ENCODE peak calls at places on chromosomes 6 and 20, in nine cellular contexts. S is GM23338, D is K562, V is HCT116, L is fibroblast of lung, P is A549, O is IMR-90, Z is GM23248, T is mammary epithelial cell. A is an unnamed sample. For H3K4me1, the result is how much of the 10 kb centered on the place peaks cover.

GRCh38 chr20:32474967-32475819 is 109.9 kb downstream of the NOL4L start:
- DNase-seq in S (peak), D (peak), V (no peak), L (peak), P (peak), O (peak), Z (peak), T (peak), A (peak)

GRCh38 chr6:149246691-149247384 is 70.7 kb upstream of the TAB2 start:
- DNase-seq in S (no peak), D (no peak), V (no peak), L (no peak), P (no peak), O (no peak), Z (no peak), T (no peak), A (no peak)

GRCh38 chr6:81788748-81789147 is 36.3 kb upstream of the TENT5A start:
- DNase-seq in S (no peak), D (no peak), V (no peak), L (no peak), P (no peak), O (no peak), Z (no peak), T (no peak), A (peak)

GRCh38 chr6:17866876-17867444 is 120.5 kb downstream of the KIF13A start:
- DNase-seq in S (no peak), D (no peak), V (no peak), L (no peak), P (no peak), O (no peak), Z (no peak), T (no peak), A (no peak)

GRCh38 chr6:90397929-90398674 is 101.5 kb upstream of the BACH2 start:
- DNase-seq in S (no peak), D (no peak), V (no peak), L (peak), P (peak), O (peak), Z (no peak), T (peak), A (peak)

GRCh38 chr6:117555882-117556498 is 46.3 kb downstream of the GOPC start:
- DNase-seq in S (peak), D (peak), V (no peak), L (no peak), P (no peak), O (peak), Z (peak), T (peak), A (peak)

GRCh38 chr6:50147371-50147770 is 97.6 kb upstream of the DEFB112 start:
- DNase-seq in S (no peak), D (no peak), V (no peak), L (no peak), P (no peak), O (peak), Z (peak), T (peak), A (no peak)

GRCh38 chr6:157099912-157100593 is 223.3 kb downstream of the TMEM242 start:
- DNase-seq in S (no peak), D (peak), V (no peak), L (peak), P (no peak), O (no peak), Z (no peak), T (peak), A (no peak)

GRCh38 chr6:35146453-35146852 is 5.3 kb upstream of the TCP11 start:
- DNase-seq in S (peak), D (no peak), V (peak), L (peak), P (peak), O (peak), Z (peak), T (peak), A (peak)

GRCh38 chr6:113050010-113050893 is 703.1 kb downstream of the RFPL4B start:
- DNase-seq in S (peak), D (no peak), V (no peak), L (peak), P (no peak), O (peak), Z (peak), T (peak), A (no peak)

GRCh38 chr6:14466278-14466677 is 348.7 kb downstream of the CD83 start:
- DNase-seq in S (no peak), D (no peak), V (no peak), L (peak), P (no peak), O (peak), Z (peak), T (no peak), A (no peak)

GRCh38 chr6:154868143-154868594 is 126.9 kb upstream of the TIAM2 start:
- DNase-seq in S (peak), D (peak), V (peak), L (peak), P (peak), O (peak), Z (peak), T (peak), A (peak)

GRCh38 chr6:138034229-138034628 is 73.0 kb downstream of the PERP start:
- DNase-seq in S (no peak), D (no peak), V (no peak), L (no peak), P (no peak), O (no peak), Z (no peak), T (no peak), A (no peak)

GRCh38 chr6:11429577-11429976 is 108.0 kb upstream of the TMEM170B start:
- DNase-seq in S (peak), D (no peak), V (no peak), L (peak), P (no peak), O (no peak), Z (no peak), T (no peak), A (no peak)

GRCh38 chr6:115832186-115832585 is 228.5 kb downstream of the FRK start:
- DNase-seq in S (no peak), D (no peak), V (no peak), L (no peak), P (no peak), O (no peak), Z (no peak), T (no peak), A (no peak)

GRCh38 chr6:34519971-34520644 is 36.0 kb downstream of the SPDEF start:
- DNase-seq in S (no peak), D (no peak), V (no peak), L (no peak), P (no peak), O (no peak), Z (no peak), T (no peak), A (no peak)

GRCh38 chr6:124310139-124310538 is 506.5 kb downstream of the NKAIN2 start:
- DNase-seq in S (no peak), D (no peak), V (no peak), L (no peak), P (no peak), O (no peak), Z (no peak), T (no peak), A (no peak)

GRCh38 chr20:40970218-40970617 is 58.4 kb upstream of the TOP1 start:
- DNase-seq in S (peak), D (no peak), V (no peak), L (no peak), P (no peak), O (no peak), Z (no peak), T (no peak), A (no peak)

GRCh38 chr20:48425776-48426175 is 402.0 kb downstream of the PREX1 start:
- DNase-seq in S (no peak), D (no peak), V (no peak), L (no peak), P (no peak), O (no peak), Z (no peak), T (no peak), A (no peak)

GRCh38 chr6:28161410-28162079 is 19.9 kb downstream of the ZKSCAN8 start:
- DNase-seq in S (peak), D (peak), V (no peak), L (peak), P (peak), O (peak), Z (peak), T (peak), A (peak)

GRCh38 chr6:24524329-24524728 is 29.6 kb downstream of the ALDH5A1 start:
- DNase-seq in S (no peak), D (no peak), V (no peak), L (no peak), P (no peak), O (no peak), Z (no peak), T (no peak), A (no peak)

GRCh38 chr20:9344080-9344920 is 170.1 kb upstream of the LAMP5 start:
- DNase-seq in S (no peak), D (no peak), V (no peak), L (peak), P (no peak), O (peak), Z (peak), T (no peak), A (no peak)

GRCh38 chr20:62122659-62123449 is 579 bp downstream of the LSM14B start:
- DNase-seq in S (peak), D (peak), V (no peak), L (no peak), P (no peak), O (no peak), Z (peak), T (peak), A (peak)

GRCh38 chr6:110221738-110222137 is 41.5 kb downstream of the CDC40 start:
- DNase-seq in S (no peak), D (no peak), V (no peak), L (no peak), P (no peak), O (peak), Z (peak), T (no peak), A (no peak)

GRCh38 chr6:7827142-7827541 is 83.4 kb downstream of the TXNDC5 start:
- DNase-seq in S (no peak), D (no peak), V (no peak), L (peak), P (no peak), O (peak), Z (peak), T (no peak), A (no peak)

GRCh38 chr20:47353697-47354387 is 2.7 kb downstream of the ZMYND8 start:
- DNase-seq in S (no peak), D (no peak), V (no peak), L (peak), P (no peak), O (no peak), Z (peak), T (no peak), A (no peak)

GRCh38 chr6:8085053-8085511 is 17.3 kb downstream of the EEF1E1 start:
- DNase-seq in S (no peak), D (no peak), V (peak), L (peak), P (peak), O (peak), Z (peak), T (peak), A (peak)

GRCh38 chr6:132471787-132472186 is 41.1 kb downstream of the STX7 start:
- DNase-seq in S (no peak), D (no peak), V (no peak), L (no peak), P (no peak), O (no peak), Z (no peak), T (no peak), A (no peak)

GRCh38 chr20:49559411-49560081 is 8.4 kb downstream of the PTGIS start:
- DNase-seq in S (no peak), D (no peak), V (no peak), L (peak), P (no peak), O (no peak), Z (peak), T (no peak), A (no peak)

GRCh38 chr6:16322666-16323312 is 84.4 kb downstream of the GMPR start:
- DNase-seq in S (peak), D (peak), V (no peak), L (peak), P (no peak), O (peak), Z (peak), T (no peak), A (peak)

GRCh38 chr20:57990396-57990987 is 238.0 kb downstream of the ANKRD60 start:
- DNase-seq in S (no peak), D (no peak), V (no peak), L (peak), P (no peak), O (no peak), Z (peak), T (peak), A (no peak)

GRCh38 chr20:63947638-63948456 is 8.4 kb downstream of the UCKL1 start:
- DNase-seq in S (no peak), D (no peak), V (no peak), L (no peak), P (no peak), O (no peak), Z (no peak), T (peak), A (no peak)

GRCh38 chr6:107080036-107080435 is 35.3 kb downstream of the BEND3 start:
- DNase-seq in S (peak), D (no peak), V (peak), L (no peak), P (peak), O (no peak), Z (no peak), T (no peak), A (no peak)

GRCh38 chr6:38279423-38279822 is 360.3 kb downstream of the BTBD9 start:
- DNase-seq in S (no peak), D (no peak), V (no peak), L (no peak), P (no peak), O (no peak), Z (no peak), T (no peak), A (no peak)

GRCh38 chr6:42406296-42407280 is 45.1 kb downstream of the TRERF1 start:
- DNase-seq in S (no peak), D (no peak), V (no peak), L (peak), P (no peak), O (peak), Z (peak), T (no peak), A (no peak)

GRCh38 chr6:16619017-16619416 is 142.2 kb downstream of the ATXN1 start:
- DNase-seq in S (no peak), D (no peak), V (no peak), L (no peak), P (no peak), O (no peak), Z (no peak), T (no peak), A (no peak)

GRCh38 chr6:100370265-100370664 is 94.5 kb downstream of the SIM1 start:
- DNase-seq in S (peak), D (peak), V (no peak), L (no peak), P (no peak), O (no peak), Z (peak), T (no peak), A (no peak)

GRCh38 chr6:13006578-13007300 is 290.2 kb downstream of the PHACTR1 start:
- DNase-seq in S (no peak), D (peak), V (no peak), L (peak), P (no peak), O (no peak), Z (peak), T (no peak), A (no peak)

DNA sequence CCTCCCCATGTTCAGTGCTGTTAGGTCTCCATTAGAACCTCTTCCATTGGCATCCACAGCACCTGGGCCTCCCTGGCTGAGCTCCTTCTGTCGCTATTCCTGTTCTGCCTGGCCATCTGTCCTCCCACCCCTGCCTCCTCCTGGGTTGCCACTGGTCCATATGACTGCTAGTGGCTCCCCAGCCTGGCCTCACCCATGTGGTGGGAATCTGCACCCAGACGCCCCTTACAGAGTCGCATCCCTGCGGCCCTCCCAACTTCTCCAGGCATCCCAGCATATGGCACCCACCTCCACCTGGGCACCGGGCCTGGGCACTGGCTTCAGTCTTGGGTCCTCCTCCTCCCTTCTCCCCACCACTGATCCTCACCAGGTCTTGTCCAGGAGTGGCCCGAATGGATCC is 7.7 kb downstream of the CDC25B start:
- DNase-seq in S (no peak), D (no peak), V (no peak), L (no peak), P (no peak), O (no peak), Z (no peak), T (no peak), A (no peak)
- H3K4me1 ChIP-seq in S (under half), D (under half), V (half or more), L (under half), P (half or more), O (under half), Z (under half), T (under half), A (under half)

GRCh38 chr20:45897289-45897688 is 6.2 kb downstream of the CTSA start:
- DNase-seq in S (no peak), D (no peak), V (no peak), L (no peak), P (no peak), O (no peak), Z (no peak), T (no peak), A (no peak)
- H3K4me2 ChIP-seq in S (no peak), D (no peak), V (no peak), L (no peak), P (no peak), O (no peak), Z (no peak), T (no peak), A (no peak)

GRCh38 chr20:56630506-56631317 is 1.6 kb downstream of the TFAP2C start:
- DNase-seq in S (peak), D (no peak), V (no peak), L (peak), P (peak), O (no peak), Z (peak), T (peak), A (peak)
- H3K4me1 ChIP-seq in S (half or more), D (under half), V (under half), L (under half), P (under half), O (under half), Z (under half), T (under half), A (under half)

GRCh38 chr6:48766349-48766748 is 655.4 kb upstream of the PTCHD4 start:
- DNase-seq in S (no peak), D (no peak), V (peak), L (peak), P (peak), O (peak), Z (peak), T (peak), A (peak)

GRCh38 chr6:48765352-48765961 is 654.5 kb upstream of the PTCHD4 start:
- DNase-seq in S (peak), D (no peak), V (peak), L (peak), P (peak), O (peak), Z (peak), T (peak), A (peak)

DNA sequence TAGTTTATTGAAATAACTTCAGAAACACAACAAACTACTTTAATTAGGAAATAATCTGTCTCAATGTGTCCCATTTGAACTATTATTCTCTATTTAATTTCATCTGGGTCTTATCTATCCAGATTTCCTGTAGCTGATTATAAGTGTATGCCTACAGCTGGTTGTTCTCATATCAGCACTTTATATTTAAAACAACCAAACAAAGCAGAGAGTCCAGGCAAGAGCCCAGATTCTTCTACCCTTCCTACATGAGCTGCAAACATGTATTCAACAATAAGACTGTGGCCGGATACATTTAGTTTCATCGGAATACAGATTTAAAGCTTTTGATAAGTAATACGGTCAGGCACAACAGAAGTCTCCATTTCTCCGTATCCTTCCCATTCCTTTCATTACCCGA is 653.3 kb upstream of the PTCHD4 start:
- DNase-seq in S (no peak), D (no peak), V (no peak), L (no peak), P (no peak), O (peak), Z (no peak), T (no peak), A (no peak)
- H3K4me2 ChIP-seq in S (peak), D (no peak), V (no peak), L (peak), P (no peak), O (peak), Z (no peak), T (no peak), A (peak)

DNA sequence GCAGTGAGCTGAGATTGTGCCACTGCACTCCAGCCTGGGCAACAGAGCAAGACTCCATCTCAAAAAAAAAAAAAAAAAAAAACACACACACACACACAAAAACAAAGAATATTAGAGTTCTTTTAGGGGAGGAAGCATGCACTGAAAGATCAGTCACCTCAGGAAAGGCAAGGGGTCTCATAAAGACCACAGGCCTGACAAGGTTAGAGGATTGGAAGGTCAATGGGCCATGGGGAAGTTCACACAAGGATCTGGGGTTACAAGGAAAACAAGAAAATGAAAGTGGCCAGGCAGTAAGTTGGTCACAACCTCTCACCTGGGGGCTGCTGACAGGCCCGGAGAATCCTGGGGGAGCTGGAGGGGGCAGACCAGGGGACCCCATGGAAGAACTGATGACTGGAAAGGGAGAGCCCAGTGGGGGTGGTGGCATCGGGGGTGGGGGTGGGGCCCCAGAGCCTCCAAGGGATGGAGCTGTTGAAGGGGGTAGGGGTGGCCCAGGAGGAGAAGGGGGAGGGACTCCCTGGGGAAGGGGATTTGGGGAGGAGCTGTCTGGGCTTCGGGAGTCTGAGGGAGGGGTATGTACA is 1.5 kb downstream of the RXRB start:
- DNase-seq in S (no peak), D (peak), V (no peak), L (no peak), P (no peak), O (no peak), Z (no peak), T (no peak), A (no peak)
- H3K4me1 ChIP-seq in S (under half), D (under half), V (under half), L (under half), P (under half), O (under half), Z (under half), T (under half), A (under half)

A was measured in hepatocyte.